ENCODE peak calls at places on chromosomes 13 and 19, in four cellular contexts. One of them, this sample, is unnamed.
A peak's percentile ranks its signal among the peaks of the same experiment; 100 is the strongest.

GRCh38 chr13:35143123-35143522 is 201.1 kb downstream of the NBEA start:
- DNase-seq in IMR-90: no peak
- DNase-seq in H1: no peak
- DNase-seq in mesenchymal stem cell: no peak
- DNase-seq in this sample: no peak

GRCh38 chr13:39448831-39449230 is 154.2 kb downstream of the LHFPL6 start:
- DNase-seq in mesenchymal stem cell: no peak
- DNase-seq in H1: no peak
- DNase-seq in IMR-90: no peak
- DNase-seq in this sample: no peak

GRCh38 chr13:38819053-38819452 is 132.2 kb downstream of the FREM2 start:
- DNase-seq in mesenchymal stem cell: no peak
- DNase-seq in H1: no peak
- DNase-seq in IMR-90: no peak
- DNase-seq in this sample: no peak

GRCh38 chr19:39126593-39127187 is 1.1 kb downstream of the PAK4 start:
- DNase-seq in mesenchymal stem cell: peak; percentile 23
- DNase-seq in IMR-90: no peak
- DNase-seq in H1: no peak
- DNase-seq in this sample: no peak

GRCh38 chr13:42821437-42821836 is 40.1 kb downstream of the FAM216B start:
- DNase-seq in IMR-90: peak; percentile 93
- DNase-seq in H1: no peak
- DNase-seq in mesenchymal stem cell: peak; percentile 54
- DNase-seq in this sample: no peak

GRCh38 chr13:44648392-44649117 is 72.4 kb upstream of the TSC22D1 start:
- DNase-seq in IMR-90: no peak
- DNase-seq in H1: no peak
- DNase-seq in mesenchymal stem cell: no peak
- DNase-seq in this sample: no peak

GRCh38 chr19:56261145-56261544 is 11.4 kb upstream of the EDDM13 start:
- DNase-seq in H1: no peak
- DNase-seq in IMR-90: no peak
- DNase-seq in mesenchymal stem cell: no peak
- DNase-seq in this sample: no peak

GRCh38 chr19:28166025-28166424 is 1046.9 kb downstream of the UQCRFS1 start:
- DNase-seq in H1: no peak
- DNase-seq in IMR-90: no peak
- DNase-seq in mesenchymal stem cell: no peak
- DNase-seq in this sample: no peak

GRCh38 chr19:11018743-11019142 is 57.9 kb downstream of the SMARCA4 start:
- DNase-seq in mesenchymal stem cell: no peak
- DNase-seq in IMR-90: no peak
- DNase-seq in H1: no peak
- DNase-seq in this sample: no peak

GRCh38 chr19:3572132-3572854 is 451 bp upstream of the HMG20B start:
- DNase-seq in IMR-90: peak; percentile 99
- DNase-seq in mesenchymal stem cell: peak; percentile 100
- DNase-seq in H1: peak; percentile 100
- DNase-seq in this sample: peak; percentile 100

GRCh38 chr19:53864308-53864836 is 3.3 kb upstream of the MYADM start:
- DNase-seq in H1: no peak
- DNase-seq in mesenchymal stem cell: no peak
- DNase-seq in IMR-90: no peak
- DNase-seq in this sample: no peak

GRCh38 chr19:53867225-53868090 is at the start of gene MYADM:
- DNase-seq in IMR-90: peak; percentile 97
- DNase-seq in H1: peak; percentile 96
- DNase-seq in mesenchymal stem cell: peak; percentile 100
- DNase-seq in this sample: peak; percentile 100

GRCh38 chr19:53868091-53868891 is 608 bp downstream of the MYADM start:
- DNase-seq in IMR-90: peak; percentile 42
- DNase-seq in mesenchymal stem cell: peak; percentile 76
- DNase-seq in H1: no peak
- DNase-seq in this sample: no peak

GRCh38 chr19:53865523-53865917 is 2.2 kb upstream of the MYADM start:
- DNase-seq in IMR-90: no peak
- DNase-seq in mesenchymal stem cell: peak; percentile 18
- DNase-seq in H1: no peak
- DNase-seq in this sample: no peak

DNA sequence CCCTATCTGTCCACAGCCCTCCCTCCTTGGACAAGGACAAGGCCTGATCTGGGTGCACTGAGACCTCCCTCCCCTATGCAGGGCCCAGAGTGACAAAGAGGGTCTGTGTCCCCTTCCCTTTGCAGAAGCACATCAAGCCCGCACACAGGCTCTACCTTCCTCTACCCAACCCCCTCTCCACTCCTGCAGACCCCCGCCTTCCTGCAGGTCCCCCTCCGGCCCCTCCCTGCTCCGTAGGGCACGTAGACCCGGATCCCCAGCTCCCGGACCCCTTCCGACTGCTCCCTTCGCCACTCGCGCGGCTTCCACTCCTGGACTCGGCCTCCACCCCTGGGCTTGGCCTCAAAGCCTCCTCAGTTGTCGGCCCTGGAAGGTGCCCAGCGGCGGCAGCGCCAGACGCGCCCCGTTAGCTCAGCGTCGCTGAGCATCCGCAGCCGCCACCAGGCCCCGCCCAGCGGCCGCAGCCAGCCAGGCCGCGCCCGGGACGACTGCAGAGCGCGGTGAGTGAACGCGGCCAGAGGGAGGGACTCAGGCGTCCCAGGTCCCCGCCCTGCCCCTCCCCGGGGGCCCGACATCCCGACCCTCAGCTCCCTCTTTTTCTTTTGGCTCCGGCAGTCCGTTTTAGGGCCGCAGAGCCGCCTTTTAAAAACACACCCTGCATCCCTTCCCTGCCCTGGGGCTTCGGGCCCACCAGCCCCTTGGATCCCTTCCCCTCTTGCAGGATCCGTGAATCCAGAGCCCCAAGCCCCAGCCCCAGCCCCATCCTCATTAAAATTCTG is 1.6 kb upstream of the MYADM start:
- DNase-seq in IMR-90: peak; percentile 39
- DNase-seq in H1: no peak
- DNase-seq in mesenchymal stem cell: peak; percentile 79
- DNase-seq in this sample: peak; percentile 79
- H3K4me3 ChIP-seq in IMR-90: peak overlapping the region; percentile 60
- H3K4me3 ChIP-seq in H1: peak overlapping the region; percentile 56
- H3K4me3 ChIP-seq in mesenchymal stem cell: peak overlapping the region; percentile 78
- H3K4me3 ChIP-seq in this sample: peak overlapping the region; percentile 69

DNA sequence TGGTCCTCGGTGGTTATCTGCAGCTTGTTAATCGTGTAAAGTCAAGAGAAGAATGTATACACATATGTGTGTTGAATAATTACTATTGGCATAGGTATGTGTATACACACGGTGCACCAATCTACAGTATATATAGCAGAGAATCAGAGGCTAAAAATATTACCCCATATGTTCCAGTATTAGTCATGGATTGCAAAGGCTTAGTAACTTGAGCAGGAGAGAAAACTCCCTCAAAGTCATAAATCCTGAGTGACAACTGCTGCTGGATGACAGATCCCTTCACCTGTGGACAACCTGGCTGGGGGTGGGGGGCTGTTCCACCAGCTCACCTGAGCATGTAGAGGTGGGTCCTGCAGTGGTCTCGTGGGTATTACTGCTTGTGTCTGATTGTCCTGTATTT is 185.0 kb downstream of the ZNF536 start:
- DNase-seq in IMR-90: no peak
- DNase-seq in mesenchymal stem cell: no peak
- DNase-seq in H1: no peak
- DNase-seq in this sample: no peak
- H3K14ac ChIP-seq in IMR-90: no peak overlapping the region
- H3K14ac ChIP-seq in mesenchymal stem cell: no peak overlapping the region
- H3K14ac ChIP-seq in H1: no peak overlapping the region
- H3K14ac ChIP-seq in this sample: no peak overlapping the region

GRCh38 chr13:112712451-112712881 is 22.6 kb downstream of the ATP11A start:
- DNase-seq in mesenchymal stem cell: no peak
- DNase-seq in H1: no peak
- DNase-seq in IMR-90: no peak
- DNase-seq in this sample: no peak
- H2BK15ac ChIP-seq in mesenchymal stem cell: peak overlapping the region; percentile 55
- H2BK15ac ChIP-seq in H1: peak overlapping the region; percentile 20
- H2BK15ac ChIP-seq in IMR-90: peak overlapping the region; percentile 60
- H2BK15ac ChIP-seq in this sample: peak overlapping the region; percentile 6

GRCh38 chr13:49810825-49811526 is 18.5 kb upstream of the KPNA3 start:
- DNase-seq in mesenchymal stem cell: peak; percentile 84
- DNase-seq in H1: no peak
- DNase-seq in IMR-90: peak; percentile 83
- DNase-seq in this sample: no peak

GRCh38 chr13:49811527-49811908 is 19.0 kb upstream of the KPNA3 start:
- DNase-seq in IMR-90: no peak
- DNase-seq in H1: no peak
- DNase-seq in mesenchymal stem cell: no peak
- DNase-seq in this sample: no peak

GRCh38 chr13:49812806-49813205 is 20.3 kb upstream of the KPNA3 start:
- DNase-seq in H1: no peak
- DNase-seq in IMR-90: no peak
- DNase-seq in mesenchymal stem cell: no peak
- DNase-seq in this sample: no peak

GRCh38 chr13:49807681-49808080 is 15.2 kb upstream of the KPNA3 start:
- DNase-seq in H1: no peak
- DNase-seq in mesenchymal stem cell: no peak
- DNase-seq in IMR-90: no peak
- DNase-seq in this sample: no peak

GRCh38 chr13:49810464-49810824 is 18.0 kb upstream of the KPNA3 start:
- DNase-seq in IMR-90: no peak
- DNase-seq in mesenchymal stem cell: no peak
- DNase-seq in H1: no peak
- DNase-seq in this sample: no peak
- H3K4me3 ChIP-seq in IMR-90: no peak overlapping the region
- H3K4me3 ChIP-seq in mesenchymal stem cell: no peak overlapping the region
- H3K4me3 ChIP-seq in H1: no peak overlapping the region
- H3K4me3 ChIP-seq in this sample: no peak overlapping the region

GRCh38 chr13:102852556-102852955 is 6.7 kb downstream of the ERCC5 start:
- DNase-seq in IMR-90: no peak
- DNase-seq in mesenchymal stem cell: no peak
- DNase-seq in H1: no peak
- DNase-seq in this sample: no peak
- H3K14ac ChIP-seq in IMR-90: no peak overlapping the region
- H3K14ac ChIP-seq in mesenchymal stem cell: no peak overlapping the region
- H3K14ac ChIP-seq in H1: no peak overlapping the region
- H3K14ac ChIP-seq in this sample: no peak overlapping the region

DNA sequence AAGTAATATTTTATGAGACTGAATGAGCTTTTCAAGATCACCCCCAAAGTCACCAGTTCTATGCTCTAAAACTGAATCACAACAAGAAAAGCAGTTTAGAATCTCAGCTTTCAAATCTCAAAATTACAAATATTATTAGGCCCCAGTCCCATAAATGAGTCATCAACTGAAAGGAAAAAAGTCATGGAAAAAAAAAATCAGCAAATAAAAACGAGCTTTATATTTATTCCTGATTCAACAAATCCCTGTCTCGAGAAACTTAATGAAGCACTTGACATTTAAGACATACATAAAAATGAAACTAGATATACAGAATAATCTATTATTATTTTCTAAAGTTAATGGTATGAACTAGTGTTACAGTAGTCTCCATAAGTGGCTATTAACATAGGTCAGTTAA is 203.0 kb downstream of the DIAPH3 start:
- DNase-seq in H1: no peak
- DNase-seq in mesenchymal stem cell: no peak
- DNase-seq in IMR-90: no peak
- DNase-seq in this sample: no peak
- H2BK15ac ChIP-seq in H1: no peak overlapping the region
- H2BK15ac ChIP-seq in mesenchymal stem cell: no peak overlapping the region
- H2BK15ac ChIP-seq in IMR-90: no peak overlapping the region
- H2BK15ac ChIP-seq in this sample: no peak overlapping the region